ENCODE peak calls at places on chromosomes 7 and 10, in eight cellular contexts. F, A, R, M, Q, G, W and E are unnamed samples.

GRCh38 chr10:110487411-110488123 is 10.1 kb upstream of the DUSP5 start:
- DNase-seq in G (no peak), F (no peak), A (no peak), R (no peak), Q (peak; percentile 91), M (no peak), W (no peak), E (no peak)

GRCh38 chr7:123494193-123494796 is 40.1 kb downstream of the IQUB start:
- DNase-seq in Q (peak; percentile 40), R (no peak), A (no peak), G (peak; percentile 60), M (peak; percentile 29), F (peak; percentile 69), W (no peak), E (peak; percentile 9)

GRCh38 chr7:33806284-33807157 is 98.8 kb upstream of the BMPER start:
- DNase-seq in W (no peak), M (peak; percentile 11), R (peak; percentile 36), G (no peak), A (peak; percentile 24), F (peak; percentile 50), Q (no peak), E (no peak)

GRCh38 chr7:141356096-141356495 is 195.1 kb upstream of the AGK start:
- DNase-seq in G (no peak), M (no peak), A (no peak), R (no peak), F (peak; percentile 43), Q (no peak), W (no peak), E (no peak)

GRCh38 chr7:55366461-55367138 is 1.5 kb downstream of the LANCL2 start:
- DNase-seq in G (peak; percentile 56), A (no peak), R (no peak), W (no peak), M (no peak), F (peak; percentile 18), Q (peak; percentile 37), E (no peak)

GRCh38 chr7:140231779-140232491 is 55.2 kb upstream of the KDM7A start:
- DNase-seq in F (no peak), G (peak; percentile 58), Q (no peak), R (no peak), W (no peak), M (no peak), A (no peak), E (no peak)

GRCh38 chr10:101067356-101068083 is 5.7 kb downstream of the KAZALD1 start:
- DNase-seq in R (peak; percentile 75), A (peak; percentile 76), F (peak; percentile 86), G (peak; percentile 95), W (peak; percentile 74), Q (peak; percentile 90), M (peak; percentile 78), E (peak; percentile 90)

GRCh38 chr10:120671491-120671890 is 179.7 kb upstream of the WDR11 start:
- DNase-seq in G (no peak), F (no peak), A (no peak), Q (no peak), R (no peak), M (no peak), W (no peak), E (no peak)

GRCh38 chr10:70106958-70107791 is 25.4 kb downstream of the AIFM2 start:
- DNase-seq in R (no peak), G (peak; percentile 64), M (no peak), F (no peak), W (no peak), A (no peak), Q (peak; percentile 46), E (no peak)

GRCh38 chr10:98636921-98637329 is 190.2 kb upstream of the HPS1 start:
- DNase-seq in G (no peak), Q (no peak), W (no peak), M (no peak), F (no peak), R (no peak), A (no peak), E (no peak)

GRCh38 chr10:69554611-69555010 is 18.6 kb downstream of the NEUROG3 start:
- DNase-seq in Q (no peak), R (no peak), W (no peak), M (no peak), F (no peak), G (no peak), A (no peak), E (no peak)

GRCh38 chr7:128264477-128264876 is 23.4 kb downstream of the LEP start:
- DNase-seq in F (no peak), M (no peak), W (no peak), G (no peak), A (no peak), Q (no peak), R (no peak), E (no peak)

GRCh38 chr7:44163591-44163990 is 22.5 kb upstream of the MYL7 start:
- DNase-seq in A (no peak), F (peak; percentile 73), M (peak; percentile 71), W (no peak), Q (no peak), G (no peak), R (no peak), E (peak; percentile 78)

GRCh38 chr7:115226410-115226809 is 304.5 kb downstream of the MDFIC start:
- DNase-seq in Q (no peak), A (no peak), R (no peak), M (no peak), G (no peak), F (no peak), W (no peak), E (no peak)

GRCh38 chr7:129864042-129864441 is 88.7 kb downstream of the UBE2H start:
- DNase-seq in G (no peak), M (no peak), Q (no peak), R (no peak), F (peak; percentile 77), W (peak; percentile 42), A (peak; percentile 32), E (no peak)

GRCh38 chr10:103449208-103450144 is 2.7 kb downstream of the CALHM2 start:
- DNase-seq in M (no peak), Q (no peak), R (no peak), F (no peak), A (no peak), W (no peak), G (no peak), E (no peak)

GRCh38 chr7:27071622-27072390 is 24.0 kb downstream of the HOXA1 start:
- DNase-seq in G (peak; percentile 96), F (no peak), Q (no peak), M (no peak), W (no peak), A (no peak), R (no peak), E (no peak)
- H3K4me3 ChIP-seq in G (no peak overlapping the region), F (no peak overlapping the region), Q (no peak overlapping the region), M (no peak overlapping the region), W (no peak overlapping the region), A (no peak overlapping the region), R (no peak overlapping the region), E (no peak overlapping the region)

GRCh38 chr7:157977306-157977705 is 610.3 kb downstream of the PTPRN2 start:
- DNase-seq in G (no peak), A (no peak), W (no peak), M (no peak), Q (no peak), F (no peak), R (no peak), E (no peak)

GRCh38 chr7:157976406-157976805 is 611.2 kb downstream of the PTPRN2 start:
- DNase-seq in G (no peak), F (no peak), M (no peak), R (no peak), A (no peak), W (no peak), Q (no peak), E (no peak)

GRCh38 chr7:157974678-157975230 is 612.9 kb downstream of the PTPRN2 start:
- DNase-seq in F (no peak), G (no peak), W (no peak), R (no peak), M (no peak), Q (no peak), A (no peak), E (no peak)

GRCh38 chr7:157973971-157974677 is 613.5 kb downstream of the PTPRN2 start:
- DNase-seq in F (no peak), A (no peak), W (no peak), R (no peak), Q (no peak), G (no peak), M (no peak), E (no peak)

DNA sequence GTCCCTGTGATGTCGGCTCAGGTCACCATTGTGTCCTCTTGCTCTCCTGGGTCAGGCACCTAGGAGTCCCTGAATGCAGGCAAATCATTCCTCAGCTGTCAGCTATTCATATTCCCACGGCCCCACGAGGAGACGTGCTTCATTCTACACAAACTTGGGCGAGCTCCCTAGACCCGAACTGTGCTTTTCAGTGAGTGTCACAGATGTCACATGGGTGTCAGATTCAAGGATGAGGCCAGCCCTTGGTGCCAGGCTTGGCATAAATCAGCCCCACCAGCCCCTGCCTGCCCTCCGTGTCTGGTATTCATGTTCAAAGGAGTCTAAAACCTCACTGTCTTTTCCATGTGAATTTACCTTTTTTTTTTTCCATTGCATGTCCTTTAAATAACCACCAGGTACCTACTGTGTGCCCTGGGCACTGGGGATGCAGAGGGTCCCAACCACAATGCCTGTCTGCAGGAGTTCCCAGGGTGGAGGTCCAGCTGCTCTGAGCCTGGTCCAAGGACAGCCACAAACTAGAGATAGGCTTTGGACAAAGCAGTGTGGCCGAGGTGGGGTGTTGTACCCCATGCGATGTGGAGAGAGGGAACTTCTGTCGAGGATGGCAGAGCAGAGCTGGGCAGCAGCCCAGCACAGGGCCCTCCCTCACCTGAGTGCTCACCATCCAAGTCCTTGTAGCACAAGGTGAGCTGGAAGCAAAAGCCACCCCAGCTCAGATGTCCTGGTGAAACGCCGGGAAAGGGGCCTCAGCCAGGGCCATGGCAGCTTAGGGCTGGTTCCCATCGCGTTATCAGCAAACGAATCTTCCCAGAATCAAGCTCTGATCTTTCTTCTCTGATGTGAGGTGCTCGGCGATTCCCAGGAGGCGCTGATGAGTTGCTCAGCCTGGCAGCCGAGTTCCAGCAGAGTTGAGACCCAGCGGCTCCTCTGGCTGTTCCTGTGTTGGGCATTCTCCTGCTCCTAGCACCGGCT is 611.9 kb downstream of the PTPRN2 start:
- DNase-seq in W (no peak), A (no peak), G (no peak), R (no peak), F (no peak), Q (no peak), M (no peak), E (no peak)
- TF ChIP-seq CTCF in W (no peak), A (no peak), G (no peak), R (no peak), F (no peak), Q (no peak), M (no peak), E (no peak)

GRCh38 chr7:143285806-143286521 is 1.2 kb downstream of the TMEM139 start:
- DNase-seq in G (no peak), R (no peak), A (no peak), M (no peak), Q (no peak), W (no peak), F (no peak), E (no peak)
- H3K4me3 ChIP-seq in G (no peak overlapping the region), R (no peak overlapping the region), A (no peak overlapping the region), M (no peak overlapping the region), Q (no peak overlapping the region), W (no peak overlapping the region), F (no peak overlapping the region), E (no peak overlapping the region)

DNA sequence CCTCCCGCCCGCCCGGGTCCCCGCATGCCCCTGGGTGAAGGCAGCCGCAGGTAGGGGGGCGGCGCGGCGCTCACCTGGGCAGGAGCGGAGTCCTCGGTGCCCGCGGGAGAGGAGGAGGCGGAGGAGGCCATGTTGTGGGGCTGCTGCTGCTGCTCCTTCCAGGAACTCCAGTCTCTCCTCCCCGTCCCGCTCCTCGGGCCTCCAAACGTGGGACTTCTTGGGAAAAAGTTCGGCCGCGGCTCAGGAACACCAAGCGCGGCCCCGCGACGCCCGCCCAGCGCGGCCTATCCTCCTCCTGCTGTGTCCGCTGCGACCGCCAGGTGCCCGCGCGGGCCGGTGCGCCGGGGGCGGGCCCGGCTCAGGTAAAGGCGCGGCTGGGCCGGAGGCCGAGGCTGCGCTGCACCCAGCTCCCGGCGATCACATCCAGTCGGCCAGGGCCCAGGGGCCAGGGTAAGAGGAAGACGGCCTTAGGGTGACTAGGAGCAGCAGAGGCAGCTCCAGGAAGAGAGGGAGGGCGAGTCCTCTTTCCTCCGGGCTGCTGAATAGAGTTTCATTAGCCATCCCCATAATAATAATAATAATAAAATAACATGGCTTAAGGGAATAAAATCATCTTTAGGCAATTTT is 45.0 kb upstream of the CDK1 start:
- DNase-seq in M (no peak), G (no peak), Q (peak; percentile 45), R (peak; percentile 76), W (no peak), A (peak; percentile 22), F (no peak), E (no peak)
- TF ChIP-seq CTCF in M (peak; percentile 33), G (no peak), Q (no peak), R (peak; percentile 26), W (no peak), A (peak; percentile 69), F (no peak), E (no peak)